ENCODE peak calls at places on chromosomes 5 and 9, in six cellular contexts. B is PC-9, J is adipocyte, W is spleen, A is Karpas-422, D is mesendoderm. U is an unnamed sample.

GRCh38 chr9:88370346-88370745 is 17.9 kb upstream of the SPIN1 start:
- DNase-seq in B (peak; percentile 63), J (no peak), W (no peak), A (no peak), D (no peak), U (no peak)

GRCh38 chr9:101311759-101312420 is 72.9 kb downstream of the BAAT start:
- DNase-seq in A (peak; percentile 91), J (peak; percentile 95), W (no peak), D (peak; percentile 86), B (peak; percentile 61), U (peak; percentile 85)

GRCh38 chr9:121300283-121301119 is 32.5 kb downstream of the GSN start:
- DNase-seq in D (no peak), W (peak; percentile 31), J (no peak), A (no peak), B (no peak), U (no peak)

GRCh38 chr5:178284095-178284675 is 51.6 kb upstream of the PHYKPL start:
- DNase-seq in B (no peak), D (peak; percentile 52), W (no peak), A (peak; percentile 84), J (no peak), U (peak; percentile 20)

GRCh38 chr9:26604076-26604662 is 288.4 kb downstream of the CAAP1 start:
- DNase-seq in W (no peak), J (no peak), B (no peak), A (no peak), D (no peak), U (no peak)

GRCh38 chr5:103923616-103924168 is 361.1 kb upstream of the NUDT12 start:
- DNase-seq in D (no peak), B (no peak), W (no peak), J (no peak), A (no peak), U (no peak)

GRCh38 chr9:114899461-114899860 is 30.9 kb downstream of the TNFSF8 start:
- DNase-seq in W (no peak), D (no peak), J (peak; percentile 73), A (no peak), B (no peak), U (no peak)

GRCh38 chr9:107983191-107983603 is 493.6 kb upstream of the KLF4 start:
- DNase-seq in W (no peak), D (no peak), A (no peak), J (peak; percentile 51), B (no peak), U (no peak)

GRCh38 chr9:10855847-10856246 is 243.0 kb upstream of the PTPRD start:
- DNase-seq in D (peak; percentile 52), J (peak; percentile 4), B (no peak), W (no peak), A (peak; percentile 49), U (no peak)

GRCh38 chr5:123367739-123368138 is 55.5 kb downstream of the CEP120 start:
- DNase-seq in D (peak; percentile 18), A (peak; percentile 63), W (no peak), B (no peak), J (peak; percentile 64), U (peak; percentile 38)

GRCh38 chr9:89433826-89434225 is 64.1 kb downstream of the SEMA4D start:
- DNase-seq in D (no peak), A (no peak), B (no peak), J (peak; percentile 21), W (no peak), U (no peak)

GRCh38 chr5:102715405-102715804 is 39.7 kb upstream of the PAM start:
- DNase-seq in D (no peak), A (no peak), J (peak; percentile 80), B (peak; percentile 68), W (no peak), U (no peak)

GRCh38 chr5:134467231-134467630 is 55.5 kb upstream of the CDKN2AIPNL start:
- DNase-seq in W (peak; percentile 54), D (no peak), A (no peak), B (no peak), J (no peak), U (no peak)

GRCh38 chr5:368162-369084 is 46.9 kb downstream of the AHRR start:
- DNase-seq in W (peak; percentile 78), D (no peak), J (peak; percentile 91), A (no peak), B (no peak), U (peak; percentile 24)

GRCh38 chr5:150525781-150526180 is 17.9 kb downstream of the NDST1 start:
- DNase-seq in W (no peak), D (no peak), B (no peak), A (no peak), J (no peak), U (no peak)

GRCh38 chr5:150523472-150524350 is 15.8 kb downstream of the NDST1 start:
- DNase-seq in B (peak; percentile 47), A (peak; percentile 79), J (peak; percentile 77), D (peak; percentile 85), W (no peak), U (peak; percentile 73)

GRCh38 chr5:150522504-150523464 is 14.9 kb downstream of the NDST1 start:
- DNase-seq in B (peak; percentile 31), J (no peak), D (no peak), A (no peak), W (no peak), U (peak; percentile 16)

GRCh38 chr5:150527038-150527437 is 19.1 kb downstream of the NDST1 start:
- DNase-seq in W (no peak), J (no peak), B (no peak), D (no peak), A (no peak), U (no peak)

DNA sequence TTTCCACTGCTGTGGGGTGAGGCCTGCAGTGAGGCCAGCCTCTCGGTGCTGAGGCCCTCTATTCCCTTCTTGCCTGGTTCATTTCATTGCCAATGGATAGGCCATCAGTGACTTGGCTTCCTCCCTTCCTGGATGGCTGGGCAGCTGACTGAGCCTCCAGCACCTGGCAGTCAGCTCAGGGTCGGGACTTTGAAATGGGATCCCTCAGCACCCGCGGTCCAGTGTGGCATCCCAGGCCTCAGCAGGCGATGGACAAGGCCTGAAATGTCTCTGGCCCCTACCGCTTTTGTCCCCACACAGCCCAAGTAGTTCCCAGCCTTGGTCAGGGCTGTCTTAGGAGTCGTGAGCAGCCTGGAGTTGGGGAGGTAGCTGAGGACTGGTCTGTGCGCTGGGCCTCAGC is 17.2 kb downstream of the NDST1 start:
- DNase-seq in B (no peak), J (no peak), A (no peak), D (no peak), W (no peak), U (no peak)
- H3K4me1 ChIP-seq in B (no peaks in the 10 kb centered on the region), J (peaks cover 27% of the 10 kb centered on the region), A (peaks cover 8% of the 10 kb centered on the region), D (peaks cover 5% of the 10 kb centered on the region), W (peaks cover 12% of the 10 kb centered on the region), U (peaks cover 32% of the 10 kb centered on the region)

DNA sequence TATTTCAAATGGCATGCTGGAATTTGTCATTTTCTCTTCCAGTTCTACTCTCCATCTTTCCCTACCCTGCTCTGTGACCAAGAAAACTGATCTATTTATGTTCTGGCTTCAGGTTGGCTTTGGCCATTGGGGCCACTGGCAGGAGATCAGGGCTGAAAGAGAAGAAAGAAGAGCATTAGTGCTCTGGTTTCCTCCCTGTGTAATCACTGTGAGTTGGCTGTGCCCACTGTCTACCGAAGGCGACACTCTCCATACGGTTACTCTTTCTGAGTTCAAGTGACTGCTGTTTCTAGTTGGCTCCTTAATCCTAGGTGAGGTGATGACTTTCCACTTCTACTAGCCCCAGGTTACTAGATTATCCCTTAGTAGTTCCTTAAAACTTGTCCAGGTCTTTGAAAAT is 372.6 kb downstream of the PRELID2 start:
- DNase-seq in D (no peak), W (no peak), J (no peak), B (no peak), A (no peak), U (no peak)
- H3K4me1 ChIP-seq in D (no peaks in the 10 kb centered on the region), W (no peaks in the 10 kb centered on the region), J (peaks cover 17% of the 10 kb centered on the region), B (no peaks in the 10 kb centered on the region), A (no peaks in the 10 kb centered on the region), U (no peaks in the 10 kb centered on the region)

GRCh38 chr9:136410500-136411287 is at the start of the genes ENTR1 and PMPCA:
- DNase-seq in W (peak; percentile 98), J (peak; percentile 98), B (peak; percentile 77), D (peak; percentile 92), A (peak; percentile 98), U (peak; percentile 93)
- H3K4me1 ChIP-seq in W (peaks cover 19% of the 10 kb centered on the region), J (peaks cover 30% of the 10 kb centered on the region), B (peaks cover 17% of the 10 kb centered on the region), D (peaks cover 5% of the 10 kb centered on the region), A (peaks cover 29% of the 10 kb centered on the region), U (peaks cover 28% of the 10 kb centered on the region)

GRCh38 chr9:31894008-31894407 is 490.4 kb upstream of the ACO1 start:
- DNase-seq in B (no peak), W (no peak), J (no peak), D (no peak), A (no peak), U (no peak)
- H3K4me1 ChIP-seq in B (no peaks in the 10 kb centered on the region), W (no peaks in the 10 kb centered on the region), J (no peaks in the 10 kb centered on the region), D (no peaks in the 10 kb centered on the region), A (no peaks in the 10 kb centered on the region), U (no peaks in the 10 kb centered on the region)

GRCh38 chr9:123419091-123419490 is 63.1 kb downstream of the CRB2 start:
- DNase-seq in B (no peak), D (no peak), W (peak; percentile 33), A (no peak), J (no peak), U (no peak)

GRCh38 chr9:123421801-123422455 is 65.9 kb downstream of the CRB2 start:
- DNase-seq in W (peak; percentile 43), J (no peak), B (peak; percentile 74), D (peak; percentile 85), A (no peak), U (no peak)

GRCh38 chr9:123419721-123420559 is 63.9 kb downstream of the CRB2 start:
- DNase-seq in D (no peak), W (peak; percentile 61), J (no peak), A (no peak), B (no peak), U (no peak)

GRCh38 chr9:123421211-123421585 is 65.2 kb downstream of the CRB2 start:
- DNase-seq in B (no peak), D (no peak), J (no peak), A (no peak), W (peak; percentile 30), U (no peak)

DNA sequence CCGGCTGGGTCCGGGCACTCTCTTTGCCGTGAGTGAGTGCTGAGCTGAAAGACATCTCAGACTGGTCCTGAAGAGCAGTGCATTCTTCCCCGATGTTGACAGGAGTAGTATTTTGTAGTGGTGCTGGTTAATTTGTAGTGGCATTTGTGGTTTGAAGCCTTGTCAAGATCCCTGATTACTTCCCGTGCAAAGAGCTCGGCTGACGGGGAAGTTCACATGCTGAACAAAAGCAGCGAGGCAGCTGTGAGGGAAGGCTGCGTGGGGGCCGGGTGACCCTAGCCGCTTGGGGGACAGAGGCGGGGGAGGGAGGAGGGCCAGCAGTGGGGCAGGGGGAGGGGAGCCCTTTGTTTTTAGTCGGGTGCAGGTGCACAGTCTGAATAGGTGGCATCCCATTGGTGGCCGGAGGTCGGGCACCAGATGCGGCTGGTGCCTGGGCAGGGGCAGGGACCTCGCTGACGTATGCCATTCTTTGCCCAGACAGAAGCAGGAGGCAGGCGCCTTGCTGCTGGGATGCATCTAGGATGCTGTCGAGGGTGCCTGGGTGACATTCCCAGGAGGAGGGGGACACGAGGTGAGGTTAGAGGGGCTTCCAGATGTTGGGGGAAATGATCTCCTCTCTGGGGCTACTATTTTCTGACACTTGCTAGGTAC is 64.7 kb downstream of the CRB2 start:
- DNase-seq in D (no peak), W (peak; percentile 56), B (no peak), J (no peak), A (no peak), U (no peak)
- H3K4me1 ChIP-seq in D (peaks cover 22% of the 10 kb centered on the region), W (no peaks in the 10 kb centered on the region), B (peaks cover 8% of the 10 kb centered on the region), J (no peaks in the 10 kb centered on the region), A (no peaks in the 10 kb centered on the region), U (no peaks in the 10 kb centered on the region)

GRCh38 chr9:112866662-112867274 is 23.9 kb downstream of the SLC46A2 start:
- DNase-seq in W (no peak), J (no peak), D (peak; percentile 95), B (peak; percentile 41), A (no peak), U (no peak)
- H3K4me1 ChIP-seq in W (peaks cover 11% of the 10 kb centered on the region), J (peaks cover 35% of the 10 kb centered on the region), D (no peaks in the 10 kb centered on the region), B (peaks cover 20% of the 10 kb centered on the region), A (peaks cover 55% of the 10 kb centered on the region), U (peaks cover 12% of the 10 kb centered on the region)

U was measured in OCI-LY7.